ENCODE peak calls at places on chromosomes 7 and 10, in nine cellular contexts. O, R, E, D, X, W, V, C and B are unnamed samples.

GRCh38 chr10:96043895-96044580 is 655 bp downstream of the CCNJ start:
- DNase-seq in O (peak; percentile 55), R (peak; percentile 75), E (peak; percentile 52), D (no peak), X (peak; percentile 67), W (peak; percentile 31), V (peak; percentile 32), C (peak; percentile 40), B (peak; percentile 17)

GRCh38 chr7:24963218-24963617 is 16.8 kb downstream of the OSBPL3 start:
- DNase-seq in O (peak; percentile 76), R (no peak), E (peak; percentile 28), D (no peak), X (peak; percentile 52), W (no peak), V (no peak), C (peak; percentile 68), B (no peak)

GRCh38 chr10:132390455-132391371 is 6.3 kb upstream of the PWWP2B start:
- DNase-seq in O (peak; percentile 29), R (no peak), E (peak; percentile 18), D (no peak), X (peak; percentile 21), W (no peak), V (no peak), C (no peak), B (no peak)

GRCh38 chr7:14786314-14786895 is 116.1 kb downstream of the DGKB start:
- DNase-seq in O (no peak), R (no peak), E (no peak), D (no peak), X (no peak), W (no peak), V (no peak), C (no peak), B (no peak)

GRCh38 chr7:134806197-134806596 is 26.8 kb downstream of the CALD1 start:
- DNase-seq in O (no peak), R (no peak), E (no peak), D (no peak), X (no peak), W (no peak), V (no peak), C (no peak), B (no peak)

GRCh38 chr10:3805791-3806381 is 20.9 kb upstream of the KLF6 start:
- DNase-seq in O (no peak), R (no peak), E (no peak), D (no peak), X (no peak), W (peak; percentile 77), V (no peak), C (peak; percentile 86), B (no peak)

GRCh38 chr7:157284229-157285014 is 52.4 kb upstream of the DNAJB6 start:
- DNase-seq in O (no peak), R (no peak), E (no peak), D (no peak), X (peak; percentile 2), W (no peak), V (no peak), C (no peak), B (no peak)

GRCh38 chr10:86684305-86684704 is 16.0 kb downstream of the LDB3 start:
- DNase-seq in O (no peak), R (peak; percentile 67), E (no peak), D (no peak), X (peak; percentile 76), W (no peak), V (no peak), C (peak; percentile 41), B (no peak)

GRCh38 chr10:53045315-53045714 is 272.7 kb upstream of the MBL2 start:
- DNase-seq in O (no peak), R (no peak), E (no peak), D (no peak), X (no peak), W (no peak), V (no peak), C (no peak), B (no peak)

GRCh38 chr7:5672468-5672867 is 109.0 kb downstream of the RNF216 start:
- DNase-seq in O (no peak), R (no peak), E (no peak), D (no peak), X (no peak), W (peak; percentile 3), V (no peak), C (no peak), B (no peak)

GRCh38 chr7:82330706-82331220 is 112.8 kb downstream of the CACNA2D1 start:
- DNase-seq in O (no peak), R (no peak), E (no peak), D (no peak), X (no peak), W (no peak), V (no peak), C (no peak), B (no peak)

GRCh38 chr10:124648738-124649137 is 95.4 kb downstream of the FAM53B start:
- DNase-seq in O (peak; percentile 77), R (no peak), E (peak; percentile 55), D (no peak), X (peak; percentile 90), W (peak; percentile 60), V (no peak), C (peak; percentile 90), B (no peak)

GRCh38 chr7:116576350-116577319 is 51.8 kb downstream of the CAV1 start:
- DNase-seq in O (no peak), R (no peak), E (no peak), D (no peak), X (no peak), W (peak; percentile 98), V (no peak), C (peak; percentile 89), B (no peak)

GRCh38 chr7:108059526-108059925 is 56.6 kb upstream of the LAMB1 start:
- DNase-seq in O (no peak), R (no peak), E (no peak), D (no peak), X (no peak), W (no peak), V (no peak), C (peak; percentile 54), B (no peak)

GRCh38 chr10:79932841-79933379 is 16.0 kb downstream of the SFTPD start:
- DNase-seq in O (no peak), R (no peak), E (no peak), D (no peak), X (no peak), W (no peak), V (no peak), C (no peak), B (no peak)

GRCh38 chr7:85655252-85655651 is 468.4 kb upstream of the SEMA3D start:
- DNase-seq in O (no peak), R (no peak), E (no peak), D (no peak), X (no peak), W (no peak), V (no peak), C (no peak), B (no peak)

GRCh38 chr7:94507462-94507861 is 2.1 kb upstream of the CASD1 start:
- DNase-seq in O (no peak), R (no peak), E (no peak), D (no peak), X (no peak), W (no peak), V (no peak), C (no peak), B (no peak)

GRCh38 chr7:151630349-151630748 is 110.7 kb upstream of the RHEB start:
- DNase-seq in O (no peak), R (no peak), E (no peak), D (no peak), X (no peak), W (no peak), V (no peak), C (no peak), B (no peak)

GRCh38 chr7:114911411-114911810 is 10.5 kb upstream of the MDFIC start:
- DNase-seq in O (no peak), R (no peak), E (no peak), D (no peak), X (no peak), W (no peak), V (no peak), C (no peak), B (no peak)

GRCh38 chr10:86705905-86706304 is 37.6 kb downstream of the LDB3 start:
- DNase-seq in O (no peak), R (no peak), E (no peak), D (no peak), X (no peak), W (no peak), V (no peak), C (no peak), B (no peak)

GRCh38 chr7:122303971-122304603 is 463 bp downstream of the FEZF1 start:
- DNase-seq in O (no peak), R (peak; percentile 41), E (no peak), D (no peak), X (no peak), W (no peak), V (no peak), C (no peak), B (no peak)

GRCh38 chr10:121088524-121088923 is 237.4 kb downstream of the WDR11 start:
- DNase-seq in O (no peak), R (peak; percentile 35), E (no peak), D (no peak), X (no peak), W (no peak), V (no peak), C (peak; percentile 38), B (no peak)

GRCh38 chr7:107138696-107139420 is 29.9 kb upstream of the HBP1 start:
- DNase-seq in O (no peak), R (no peak), E (no peak), D (no peak), X (no peak), W (no peak), V (no peak), C (no peak), B (no peak)

GRCh38 chr10:112304460-112304859 is 21.3 kb downstream of the TECTB start:
- DNase-seq in O (no peak), R (no peak), E (no peak), D (no peak), X (no peak), W (peak; percentile 82), V (no peak), C (no peak), B (no peak)

GRCh38 chr10:114265392-114266053 is 26.5 kb downstream of the VWA2 start:
- DNase-seq in O (peak; percentile 32), R (no peak), E (no peak), D (no peak), X (peak; percentile 53), W (no peak), V (no peak), C (peak; percentile 10), B (no peak)

GRCh38 chr7:16850772-16851466 is 30.9 kb downstream of the AGR3 start:
- DNase-seq in O (no peak), R (no peak), E (no peak), D (no peak), X (peak; percentile 39), W (no peak), V (no peak), C (no peak), B (no peak)

GRCh38 chr10:3102721-3103410 is 35.5 kb downstream of the PFKP start:
- DNase-seq in O (no peak), R (no peak), E (no peak), D (no peak), X (no peak), W (no peak), V (no peak), C (peak; percentile 46), B (no peak)